ENCODE peak calls at places on chromosomes 6 and 20, in ten cellular contexts. O, I, L, D, B, A, E, M, W and N are unnamed samples.

GRCh38 chr6:34227656-34228421 is 8.8 kb upstream of the HMGA1 start:
- DNase-seq in O (no peak), I (no peak), L (peak; percentile 47), D (no peak), B (no peak), A (no peak), E (no peak), M (no peak), W (no peak), N (no peak)

GRCh38 chr6:61558796-61559195 is 727.2 kb downstream of the KHDRBS2 start:
- DNase-seq in O (no peak), I (no peak), L (no peak), D (no peak), B (no peak), A (no peak), E (no peak), M (no peak), W (no peak), N (no peak)

GRCh38 chr6:56072856-56073255 is 174.5 kb downstream of the COL21A1 start:
- DNase-seq in O (peak; percentile 65), I (no peak), L (no peak), D (no peak), B (no peak), A (no peak), E (no peak), M (no peak), W (no peak), N (no peak)

GRCh38 chr20:14291502-14291901 is 45.9 kb downstream of the FLRT3 start:
- DNase-seq in O (no peak), I (no peak), L (no peak), D (no peak), B (no peak), A (no peak), E (no peak), M (no peak), W (no peak), N (no peak)

GRCh38 chr6:161068296-161068695 is 76.7 kb downstream of the MAP3K4 start:
- DNase-seq in O (no peak), I (no peak), L (no peak), D (no peak), B (no peak), A (no peak), E (no peak), M (no peak), W (no peak), N (no peak)

GRCh38 chr6:36967301-36967700 is 12.8 kb downstream of the PI16 start:
- DNase-seq in O (no peak), I (no peak), L (no peak), D (no peak), B (no peak), A (no peak), E (no peak), M (no peak), W (no peak), N (no peak)

GRCh38 chr20:9241232-9241692 is 172.4 kb downstream of the PLCB4 start:
- DNase-seq in O (peak; percentile 63), I (no peak), L (no peak), D (no peak), B (no peak), A (no peak), E (no peak), M (no peak), W (no peak), N (no peak)

GRCh38 chr20:3447321-3447720 is 23.5 kb upstream of the ATRN start:
- DNase-seq in O (no peak), I (no peak), L (no peak), D (no peak), B (no peak), A (no peak), E (no peak), M (no peak), W (no peak), N (no peak)

GRCh38 chr20:59933849-59934585 is 580 bp upstream of the SYCP2 start:
- DNase-seq in O (peak; percentile 87), I (peak; percentile 75), L (peak; percentile 94), D (peak; percentile 75), B (no peak), A (peak; percentile 73), E (no peak), M (peak; percentile 59), W (peak; percentile 86), N (no peak)

GRCh38 chr20:38032585-38033329 is 499 bp downstream of the TTI1 start:
- DNase-seq in O (peak; percentile 42), I (no peak), L (no peak), D (no peak), B (peak; percentile 28), A (no peak), E (no peak), M (no peak), W (no peak), N (no peak)

DNA sequence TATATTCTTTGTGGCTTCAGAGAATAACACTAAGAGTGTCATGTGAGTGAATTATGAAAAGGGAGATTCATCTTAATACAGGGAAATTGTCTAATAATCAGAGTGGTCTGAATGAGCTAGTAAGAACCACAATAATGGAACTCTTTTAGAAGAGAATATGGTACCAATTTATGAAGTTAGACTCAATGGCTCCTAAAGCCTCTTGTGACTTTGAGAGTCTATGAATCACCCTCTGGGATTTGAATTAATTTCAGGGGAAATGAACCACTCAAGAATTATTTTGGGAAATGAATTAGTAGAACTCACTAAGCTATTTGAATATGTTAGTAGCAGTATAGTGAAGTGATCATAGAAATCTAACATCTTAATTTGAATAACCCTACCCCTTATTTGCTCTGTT is 14.3 kb downstream of the PCMT1 start:
- DNase-seq in O (peak; percentile 74), I (no peak), L (no peak), D (no peak), B (no peak), A (no peak), E (no peak), M (no peak), W (no peak), N (no peak)
- H3K27ac ChIP-seq in O (peak overlapping the region; percentile 70), I (no peak overlapping the region), L (no peak overlapping the region), D (no peak overlapping the region), B (no peak overlapping the region), A (no peak overlapping the region), E (no peak overlapping the region), M (no peak overlapping the region), W (peak overlapping the region; percentile 17), N (no peak overlapping the region)

GRCh38 chr20:1466211-1467081 is at the start of gene NSFL1C:
- DNase-seq in O (peak; percentile 97), I (peak; percentile 97), L (peak; percentile 99), D (peak; percentile 99), B (peak; percentile 88), A (peak; percentile 96), E (no peak), M (peak; percentile 95), W (peak; percentile 96), N (peak; percentile 89)

GRCh38 chr20:1469306-1469905 is 2.8 kb upstream of the NSFL1C start:
- DNase-seq in O (peak; percentile 26), I (no peak), L (no peak), D (no peak), B (no peak), A (no peak), E (no peak), M (no peak), W (no peak), N (no peak)

GRCh38 chr20:1467082-1467354 is 369 bp upstream of the NSFL1C start:
- DNase-seq in O (no peak), I (no peak), L (no peak), D (no peak), B (no peak), A (no peak), E (no peak), M (no peak), W (no peak), N (no peak)

GRCh38 chr20:1468117-1468624 is 1.5 kb upstream of the NSFL1C start:
- DNase-seq in O (no peak), I (no peak), L (no peak), D (no peak), B (no peak), A (no peak), E (no peak), M (no peak), W (no peak), N (no peak)

DNA sequence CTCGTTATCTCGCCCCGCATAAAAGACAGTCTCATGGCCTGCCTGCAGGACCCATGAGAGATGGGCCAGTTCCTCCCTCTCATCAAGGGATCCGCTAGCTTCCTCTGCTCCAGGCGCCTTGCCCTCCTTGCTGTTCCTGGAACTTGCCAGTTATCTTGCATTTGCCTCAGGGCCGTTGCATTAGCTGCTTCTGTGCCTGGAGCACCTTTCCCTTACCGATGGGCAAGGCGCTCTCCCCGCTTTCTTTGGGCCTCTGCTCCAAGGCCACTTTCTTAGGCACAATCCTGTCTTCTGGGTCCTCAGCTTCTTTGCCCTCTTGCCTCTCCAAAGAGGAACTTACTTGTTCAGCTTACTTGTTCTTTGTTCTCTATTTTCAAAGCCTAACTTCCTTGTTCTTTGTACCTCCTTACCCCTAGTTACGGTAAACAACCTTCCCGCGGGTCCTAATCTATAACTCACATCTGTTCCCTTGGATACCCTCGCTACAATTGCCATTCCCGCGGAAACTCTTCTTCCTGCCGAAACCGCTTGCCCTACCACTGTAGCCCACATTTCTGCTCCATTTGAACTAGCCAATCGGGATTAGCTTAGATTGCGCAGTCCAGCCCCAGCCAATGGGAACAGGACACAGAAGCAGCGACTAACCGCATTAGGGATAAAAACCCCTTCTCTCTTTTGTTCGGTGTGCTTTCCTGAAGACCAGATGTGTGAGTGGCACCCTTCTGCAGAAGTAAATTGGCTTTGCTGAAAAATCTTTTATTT is 887 bp upstream of the NSFL1C start:
- DNase-seq in O (no peak), I (no peak), L (no peak), D (no peak), B (peak; percentile 90), A (no peak), E (no peak), M (no peak), W (no peak), N (no peak)
- H3K27ac ChIP-seq in O (no peak overlapping the region), I (peak overlapping the region; percentile 70), L (no peak overlapping the region), D (peak overlapping the region; percentile 8), B (peak overlapping the region; percentile 95), A (peak overlapping the region; percentile 60), E (no peak overlapping the region), M (peak overlapping the region; percentile 2), W (peak overlapping the region; percentile 95), N (no peak overlapping the region)

DNA sequence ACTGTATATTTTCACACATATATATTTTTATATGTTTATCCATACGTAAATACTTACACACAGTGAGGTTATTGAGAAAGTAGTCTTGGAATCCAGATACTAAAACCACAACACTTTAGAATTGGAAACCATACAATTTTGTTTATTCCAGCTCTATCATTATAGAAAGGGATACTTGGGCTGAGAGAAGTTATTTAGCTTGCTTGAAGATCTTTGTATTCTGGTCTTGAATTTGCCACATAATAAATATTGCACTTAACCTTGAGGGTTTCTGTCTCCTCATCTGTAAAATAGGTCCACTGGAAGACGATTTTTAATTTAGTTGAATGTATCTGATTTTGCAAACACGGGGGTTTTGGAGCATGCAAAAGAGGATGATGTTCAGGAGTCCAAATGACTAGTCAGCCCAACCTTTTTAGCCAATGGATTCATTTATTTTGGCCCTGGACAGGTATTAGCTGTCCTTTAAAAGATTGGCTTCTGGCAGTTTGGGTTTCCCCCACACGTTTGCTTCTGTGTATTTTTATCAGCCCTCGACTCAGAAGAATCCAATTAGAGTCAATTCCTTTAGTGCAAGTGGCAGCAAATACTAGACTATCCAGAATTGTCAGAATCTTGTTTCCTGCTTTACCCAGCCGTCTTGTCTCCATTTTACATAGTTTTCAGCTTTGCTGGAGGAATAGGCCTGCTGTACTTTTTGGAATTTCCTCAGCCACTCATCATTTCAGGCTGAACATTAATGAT is 62.4 kb upstream of the ZNF217 start:
- DNase-seq in O (peak; percentile 68), I (no peak), L (no peak), D (no peak), B (no peak), A (no peak), E (no peak), M (no peak), W (no peak), N (no peak)
- H3K27ac ChIP-seq in O (peak overlapping the region; percentile 75), I (no peak overlapping the region), L (no peak overlapping the region), D (no peak overlapping the region), B (no peak overlapping the region), A (no peak overlapping the region), E (peak overlapping the region; percentile 88), M (no peak overlapping the region), W (peak overlapping the region; percentile 71), N (no peak overlapping the region)

GRCh38 chr20:51424270-51425041 is 118.1 kb downstream of the NFATC2 start:
- DNase-seq in O (no peak), I (peak; percentile 43), L (no peak), D (no peak), B (no peak), A (no peak), E (no peak), M (no peak), W (no peak), N (no peak)
- H3K27ac ChIP-seq in O (no peak overlapping the region), I (peak overlapping the region; percentile 45), L (no peak overlapping the region), D (peak overlapping the region; percentile 47), B (no peak overlapping the region), A (peak overlapping the region; percentile 66), E (no peak overlapping the region), M (peak overlapping the region; percentile 71), W (peak overlapping the region; percentile 68), N (no peak overlapping the region)